ENCODE peak calls at places on chromosome 18, in five cellular contexts. One of them, this sample, is unnamed.

GRCh38 chr18:13379930-13380665 is 161.5 kb downstream of the LDLRAD4 start:
- DNase-seq in hepatocyte: no peak
- DNase-seq in Peyer's patch: peak; percentile 11
- DNase-seq in lung: no peak
- DNase-seq in left lung: no peak
- DNase-seq in this sample: no peak

GRCh38 chr18:7616661-7617060 is 49.5 kb downstream of the PTPRM start:
- DNase-seq in hepatocyte: no peak
- DNase-seq in Peyer's patch: no peak
- DNase-seq in lung: no peak
- DNase-seq in left lung: no peak
- DNase-seq in this sample: no peak

GRCh38 chr18:7116001-7116831 is 1.4 kb downstream of the LAMA1 start:
- DNase-seq in hepatocyte: peak; percentile 31
- DNase-seq in Peyer's patch: no peak
- DNase-seq in lung: no peak
- DNase-seq in left lung: no peak
- DNase-seq in this sample: no peak

GRCh38 chr18:45722899-45723298 is 1.1 kb upstream of the SLC14A1 start:
- DNase-seq in hepatocyte: peak; percentile 84
- DNase-seq in Peyer's patch: peak; percentile 56
- DNase-seq in lung: peak; percentile 81
- DNase-seq in left lung: peak; percentile 91
- DNase-seq in this sample: peak; percentile 59

GRCh38 chr18:13221821-13222220 is 3.3 kb downstream of the LDLRAD4 start:
- DNase-seq in hepatocyte: peak; percentile 68
- DNase-seq in Peyer's patch: no peak
- DNase-seq in lung: peak; percentile 68
- DNase-seq in left lung: no peak
- DNase-seq in this sample: peak; percentile 77

GRCh38 chr18:33212363-33212762 is 228.2 kb downstream of the CCDC178 start:
- DNase-seq in hepatocyte: no peak
- DNase-seq in Peyer's patch: no peak
- DNase-seq in lung: no peak
- DNase-seq in left lung: no peak
- DNase-seq in this sample: no peak

GRCh38 chr18:46393961-46394360 is 263.1 kb downstream of the LOXHD1 start:
- DNase-seq in hepatocyte: no peak
- DNase-seq in Peyer's patch: no peak
- DNase-seq in lung: no peak
- DNase-seq in left lung: no peak
- DNase-seq in this sample: no peak

GRCh38 chr18:12278765-12279682 is 24.9 kb downstream of the CIDEA start:
- DNase-seq in hepatocyte: peak; percentile 83
- DNase-seq in Peyer's patch: peak; percentile 19
- DNase-seq in lung: peak; percentile 68
- DNase-seq in left lung: peak; percentile 89
- DNase-seq in this sample: no peak

GRCh38 chr18:5619381-5619780 is 75.6 kb upstream of the EPB41L3 start:
- DNase-seq in hepatocyte: no peak
- DNase-seq in Peyer's patch: no peak
- DNase-seq in lung: no peak
- DNase-seq in left lung: no peak
- DNase-seq in this sample: no peak

GRCh38 chr18:55321268-55322175 is 266.5 kb downstream of the TCF4 start:
- DNase-seq in hepatocyte: peak; percentile 91
- DNase-seq in Peyer's patch: peak; percentile 87
- DNase-seq in lung: peak; percentile 84
- DNase-seq in left lung: peak; percentile 94
- DNase-seq in this sample: peak; percentile 90

GRCh38 chr18:62877448-62878221 is 162.3 kb downstream of the PHLPP1 start:
- DNase-seq in hepatocyte: peak; percentile 6
- DNase-seq in Peyer's patch: no peak
- DNase-seq in lung: no peak
- DNase-seq in left lung: no peak
- DNase-seq in this sample: no peak

GRCh38 chr18:24704921-24705620 is 244.6 kb downstream of the HRH4 start:
- DNase-seq in hepatocyte: no peak
- DNase-seq in Peyer's patch: no peak
- DNase-seq in lung: no peak
- DNase-seq in left lung: no peak
- DNase-seq in this sample: no peak

GRCh38 chr18:75815767-75816166 is 388.3 kb upstream of the SMIM21 start:
- DNase-seq in hepatocyte: no peak
- DNase-seq in Peyer's patch: no peak
- DNase-seq in lung: no peak
- DNase-seq in left lung: no peak
- DNase-seq in this sample: no peak

GRCh38 chr18:62767321-62767720 is 52.0 kb downstream of the PHLPP1 start:
- DNase-seq in hepatocyte: no peak
- DNase-seq in Peyer's patch: no peak
- DNase-seq in lung: no peak
- DNase-seq in left lung: no peak
- DNase-seq in this sample: no peak

GRCh38 chr18:10912790-10913560 is 236.4 kb downstream of the PIEZO2 start:
- DNase-seq in hepatocyte: peak; percentile 40
- DNase-seq in Peyer's patch: no peak
- DNase-seq in lung: no peak
- DNase-seq in left lung: no peak
- DNase-seq in this sample: no peak

GRCh38 chr18:39406941-39407340 is 1841.3 kb upstream of the CELF4 start:
- DNase-seq in hepatocyte: no peak
- DNase-seq in Peyer's patch: no peak
- DNase-seq in lung: no peak
- DNase-seq in left lung: no peak
- DNase-seq in this sample: no peak

GRCh38 chr18:80159713-80160636 is 50.9 kb downstream of the ADNP2 start:
- DNase-seq in hepatocyte: no peak
- DNase-seq in Peyer's patch: no peak
- DNase-seq in lung: no peak
- DNase-seq in left lung: peak; percentile 81
- DNase-seq in this sample: no peak

GRCh38 chr18:48021273-48021914 is 90.9 kb upstream of the SMAD2 start:
- DNase-seq in hepatocyte: no peak
- DNase-seq in Peyer's patch: no peak
- DNase-seq in lung: no peak
- DNase-seq in left lung: no peak
- DNase-seq in this sample: no peak

GRCh38 chr18:57989536-57989935 is 54.5 kb upstream of the NEDD4L start:
- DNase-seq in hepatocyte: no peak
- DNase-seq in Peyer's patch: no peak
- DNase-seq in lung: no peak
- DNase-seq in left lung: no peak
- DNase-seq in this sample: no peak

GRCh38 chr18:80130555-80130954 is 21.5 kb downstream of the ADNP2 start:
- DNase-seq in hepatocyte: no peak
- DNase-seq in Peyer's patch: no peak
- DNase-seq in lung: no peak
- DNase-seq in left lung: no peak
- DNase-seq in this sample: no peak

GRCh38 chr18:77607087-77607486 is 357.4 kb downstream of the GALR1 start:
- DNase-seq in hepatocyte: no peak
- DNase-seq in Peyer's patch: no peak
- DNase-seq in lung: no peak
- DNase-seq in left lung: no peak
- DNase-seq in this sample: no peak

GRCh38 chr18:77608807-77609206 is 359.2 kb downstream of the GALR1 start:
- DNase-seq in hepatocyte: no peak
- DNase-seq in Peyer's patch: no peak
- DNase-seq in lung: no peak
- DNase-seq in left lung: no peak
- DNase-seq in this sample: no peak
- H3K4me3 ChIP-seq in hepatocyte: no peak overlapping the region
- H3K4me3 ChIP-seq in Peyer's patch: no peak overlapping the region
- H3K4me3 ChIP-seq in lung: no peak overlapping the region
- H3K4me3 ChIP-seq in left lung: no peak overlapping the region
- H3K4me3 ChIP-seq in this sample: no peak overlapping the region

GRCh38 chr18:9806905-9807304 is 78.9 kb upstream of the TXNDC2 start:
- DNase-seq in hepatocyte: no peak
- DNase-seq in Peyer's patch: no peak
- DNase-seq in lung: no peak
- DNase-seq in left lung: no peak
- DNase-seq in this sample: no peak

GRCh38 chr18:9809686-9810085 is 76.1 kb upstream of the TXNDC2 start:
- DNase-seq in hepatocyte: no peak
- DNase-seq in Peyer's patch: no peak
- DNase-seq in lung: no peak
- DNase-seq in left lung: no peak
- DNase-seq in this sample: no peak

GRCh38 chr18:9808530-9809241 is 77.1 kb upstream of the TXNDC2 start:
- DNase-seq in hepatocyte: no peak
- DNase-seq in Peyer's patch: no peak
- DNase-seq in lung: no peak
- DNase-seq in left lung: no peak
- DNase-seq in this sample: no peak

GRCh38 chr18:9810216-9810804 is 75.5 kb upstream of the TXNDC2 start:
- DNase-seq in hepatocyte: no peak
- DNase-seq in Peyer's patch: no peak
- DNase-seq in lung: no peak
- DNase-seq in left lung: no peak
- DNase-seq in this sample: no peak

DNA sequence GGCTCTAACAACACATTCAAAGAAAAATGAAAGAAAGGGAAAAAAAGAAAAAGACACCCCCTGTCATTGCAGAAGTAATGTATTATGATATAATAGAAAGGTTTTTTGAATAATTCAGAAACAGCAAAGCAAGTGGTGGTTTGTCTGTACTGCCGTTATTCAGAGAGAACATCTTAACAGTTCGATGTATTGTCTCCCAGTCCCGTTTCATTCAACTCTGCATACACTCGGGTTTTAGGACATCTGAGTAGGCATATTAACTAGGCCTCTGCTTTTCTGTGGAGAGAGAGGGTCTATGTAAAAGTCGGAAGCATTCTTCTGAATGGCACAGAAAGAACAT is 77.6 kb upstream of the TXNDC2 start:
- DNase-seq in hepatocyte: no peak
- DNase-seq in Peyer's patch: no peak
- DNase-seq in lung: no peak
- DNase-seq in left lung: no peak
- DNase-seq in this sample: no peak
- H3K4me1 ChIP-seq in hepatocyte: peaks cover 32% of the 10 kb centered on the region
- H3K4me1 ChIP-seq in Peyer's patch: no peaks in the 10 kb centered on the region
- H3K4me1 ChIP-seq in lung: peaks cover 9% of the 10 kb centered on the region
- H3K4me1 ChIP-seq in left lung: peaks cover 28% of the 10 kb centered on the region
- H3K4me1 ChIP-seq in this sample: no peaks in the 10 kb centered on the region

GRCh38 chr18:4101009-4101408 is 354.1 kb downstream of the DLGAP1 start:
- DNase-seq in hepatocyte: no peak
- DNase-seq in Peyer's patch: no peak
- DNase-seq in lung: no peak
- DNase-seq in left lung: no peak
- DNase-seq in this sample: no peak
- TF ChIP-seq CTCF in hepatocyte: no peak
- TF ChIP-seq CTCF in Peyer's patch: no peak
- TF ChIP-seq CTCF in lung: no peak
- TF ChIP-seq CTCF in left lung: no peak
- TF ChIP-seq CTCF in this sample: no peak

GRCh38 chr18:3494569-3494968 is 44.6 kb downstream of the TGIF1 start:
- DNase-seq in hepatocyte: no peak
- DNase-seq in Peyer's patch: no peak
- DNase-seq in lung: no peak
- DNase-seq in left lung: no peak
- DNase-seq in this sample: no peak
- H3K4me3 ChIP-seq in hepatocyte: no peak overlapping the region
- H3K4me3 ChIP-seq in Peyer's patch: no peak overlapping the region
- H3K4me3 ChIP-seq in lung: no peak overlapping the region
- H3K4me3 ChIP-seq in left lung: no peak overlapping the region
- H3K4me3 ChIP-seq in this sample: no peak overlapping the region

GRCh38 chr18:51862311-51862710 is 477.7 kb upstream of the DCC start:
- DNase-seq in hepatocyte: no peak
- DNase-seq in Peyer's patch: no peak
- DNase-seq in lung: no peak
- DNase-seq in left lung: no peak
- DNase-seq in this sample: no peak

GRCh38 chr18:51861041-51861440 is 479.0 kb upstream of the DCC start:
- DNase-seq in hepatocyte: no peak
- DNase-seq in Peyer's patch: no peak
- DNase-seq in lung: no peak
- DNase-seq in left lung: no peak
- DNase-seq in this sample: no peak

GRCh38 chr18:51852661-51853060 is 487.3 kb upstream of the DCC start:
- DNase-seq in hepatocyte: no peak
- DNase-seq in Peyer's patch: no peak
- DNase-seq in lung: no peak
- DNase-seq in left lung: no peak
- DNase-seq in this sample: no peak

GRCh38 chr18:51857989-51858388 is 482.0 kb upstream of the DCC start:
- DNase-seq in hepatocyte: no peak
- DNase-seq in Peyer's patch: no peak
- DNase-seq in lung: no peak
- DNase-seq in left lung: no peak
- DNase-seq in this sample: no peak
- H3K4me1 ChIP-seq in hepatocyte: no peaks in the 10 kb centered on the region
- H3K4me1 ChIP-seq in Peyer's patch: no peaks in the 10 kb centered on the region
- H3K4me1 ChIP-seq in lung: no peaks in the 10 kb centered on the region
- H3K4me1 ChIP-seq in left lung: no peaks in the 10 kb centered on the region
- H3K4me1 ChIP-seq in this sample: no peaks in the 10 kb centered on the region